ENCODE peak calls at places on chromosomes 3 and 15, in six cellular contexts. R is K562, G is WTC11, J is A549, Z is endothelial cell of umbilical vein, P is HepG2. Y is an unnamed sample.

GRCh38 chr15:52124270-52124878 is 11.8 kb upstream of the BCL2L10 start:
- DNase-seq in R (no peak), G (no peak), J (no peak), Z (peak; percentile 92), P (peak; percentile 58), Y (no peak)

GRCh38 chr15:97084650-97085049 is 754.1 kb downstream of the NR2F2 start:
- DNase-seq in R (no peak), G (no peak), J (no peak), Z (no peak), P (no peak), Y (no peak)

GRCh38 chr3:126663750-126664149 is 8.8 kb upstream of the TXNRD3 start:
- DNase-seq in R (no peak), G (no peak), J (no peak), Z (no peak), P (no peak), Y (no peak)

GRCh38 chr15:53962646-53963561 is 15.3 kb upstream of the UNC13C start:
- DNase-seq in R (no peak), G (peak; percentile 56), J (no peak), Z (peak; percentile 10), P (peak; percentile 23), Y (no peak)

GRCh38 chr3:94936023-94936580 is 873.2 kb downstream of the NSUN3 start:
- DNase-seq in R (no peak), G (no peak), J (no peak), Z (no peak), P (peak; percentile 3), Y (no peak)

GRCh38 chr15:98126326-98127090 is 166.0 kb downstream of the ARRDC4 start:
- DNase-seq in R (no peak), G (no peak), J (no peak), Z (no peak), P (no peak), Y (no peak)

GRCh38 chr3:101077361-101078011 is 84.3 kb upstream of the ABI3BP start:
- DNase-seq in R (no peak), G (no peak), J (peak; percentile 16), Z (peak; percentile 83), P (no peak), Y (no peak)

GRCh38 chr15:85276921-85277320 is 103.5 kb upstream of the AKAP13 start:
- DNase-seq in R (no peak), G (no peak), J (no peak), Z (no peak), P (no peak), Y (no peak)

GRCh38 chr15:94079459-94079858 is 151.9 kb upstream of the MCTP2 start:
- DNase-seq in R (no peak), G (no peak), J (no peak), Z (no peak), P (no peak), Y (no peak)

GRCh38 chr3:4425707-4426106 is 41.4 kb downstream of the SUMF1 start:
- DNase-seq in R (no peak), G (no peak), J (no peak), Z (no peak), P (no peak), Y (no peak)

GRCh38 chr3:105970283-105970682 is 101.5 kb upstream of the CBLB start:
- DNase-seq in R (no peak), G (peak; percentile 11), J (no peak), Z (no peak), P (no peak), Y (no peak)

GRCh38 chr15:88900309-88900981 is 5.1 kb upstream of the HAPLN3 start:
- DNase-seq in R (no peak), G (no peak), J (no peak), Z (no peak), P (no peak), Y (no peak)

GRCh38 chr3:127889461-127889863 is 25.6 kb upstream of the KBTBD12 start:
- DNase-seq in R (no peak), G (no peak), J (no peak), Z (no peak), P (no peak), Y (no peak)

GRCh38 chr3:88324788-88325187 is 175.0 kb downstream of the C3orf38 start:
- DNase-seq in R (no peak), G (no peak), J (no peak), Z (no peak), P (peak; percentile 40), Y (no peak)

GRCh38 chr3:123066896-123067688 is at the start of gene PDIA5:
- DNase-seq in R (peak; percentile 90), G (peak; percentile 94), J (peak; percentile 97), Z (peak; percentile 93), P (peak; percentile 84), Y (peak; percentile 91)

GRCh38 chr15:70615435-70616310 is 147.7 kb downstream of the UACA start:
- DNase-seq in R (no peak), G (no peak), J (no peak), Z (no peak), P (no peak), Y (no peak)

DNA sequence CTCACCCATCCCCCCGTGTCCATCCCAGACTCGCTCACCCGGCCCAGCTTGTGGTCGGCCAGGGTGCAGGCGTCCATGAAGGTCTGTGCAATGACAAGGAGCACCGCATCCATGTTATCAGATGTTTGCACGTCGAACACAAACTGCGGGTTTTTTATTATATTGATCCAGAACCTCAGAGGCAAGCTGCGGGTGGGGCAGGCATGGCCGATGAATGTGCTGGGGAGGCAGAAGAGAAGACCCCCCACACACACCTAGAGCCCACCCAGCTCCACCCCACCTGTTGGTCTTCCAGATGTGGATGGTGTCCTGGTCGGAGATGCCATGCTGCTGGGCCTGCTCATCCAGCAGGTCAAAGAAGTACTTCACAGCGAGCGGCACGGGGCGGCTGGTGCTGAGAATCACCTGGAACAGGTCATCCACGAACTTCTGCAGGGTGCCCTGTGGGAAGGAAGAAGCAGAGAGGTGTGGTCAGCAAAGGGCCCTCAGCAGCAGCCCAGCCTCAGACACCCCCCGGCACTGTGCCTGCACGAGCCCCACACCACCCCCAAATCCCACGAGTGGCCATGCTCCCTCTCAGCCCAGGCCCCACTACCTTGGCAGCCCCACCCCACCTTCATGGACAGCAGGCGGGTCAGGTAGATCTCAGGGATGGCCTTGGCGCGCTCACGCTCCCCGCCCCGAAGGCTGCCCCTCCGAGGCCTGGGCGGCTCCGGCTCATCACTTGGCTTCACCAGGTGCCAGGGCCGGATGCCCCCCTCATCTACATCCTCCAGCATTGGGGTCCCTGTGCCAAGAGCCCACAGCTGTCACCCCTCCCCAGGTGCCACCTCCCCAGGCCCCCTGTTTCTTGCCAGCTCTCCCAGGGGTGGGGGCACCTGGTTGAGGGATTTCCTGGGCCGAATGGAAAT is 20.3 kb downstream of the PLXNB1 start:
- DNase-seq in R (no peak), G (peak; percentile 10), J (no peak), Z (no peak), P (no peak), Y (no peak)
- TF ChIP-seq JUN in R (no peak), G (no peak), J (no peak), Z (no peak), P (no peak), Y (no peak)

DNA sequence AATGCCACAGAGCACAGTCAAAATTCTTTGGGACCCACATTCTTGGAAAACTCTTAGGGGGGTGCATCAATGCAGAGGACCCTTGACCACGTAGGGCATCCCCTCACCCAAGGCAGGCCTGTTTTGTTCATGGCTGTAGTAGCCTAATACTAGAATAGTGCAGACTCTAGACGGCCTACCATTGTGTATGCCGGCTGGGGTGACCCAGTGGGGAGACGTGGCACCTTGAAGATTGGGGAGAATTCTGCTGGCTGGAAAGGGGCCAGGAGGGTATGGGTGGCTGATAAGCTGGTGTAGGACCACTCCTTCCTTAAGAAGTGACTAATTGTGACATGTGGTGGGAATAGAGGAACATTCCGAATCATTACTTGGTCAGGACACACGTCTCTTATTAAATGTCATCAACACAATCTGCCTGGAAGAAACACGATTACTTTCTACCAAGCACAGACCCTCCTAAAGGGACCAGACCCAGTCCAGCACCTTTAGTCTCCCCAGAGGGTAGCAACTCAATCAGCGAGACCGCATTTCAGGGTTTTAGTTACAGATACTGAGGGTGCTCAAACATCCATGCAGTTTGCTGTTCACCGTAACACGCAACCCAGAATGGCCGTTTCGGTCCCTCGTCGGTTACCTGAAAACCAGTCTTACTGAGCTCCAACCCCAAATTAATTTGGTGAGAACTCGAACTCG is 1.8 kb upstream of the KLF13 start:
- DNase-seq in R (no peak), G (no peak), J (no peak), Z (no peak), P (no peak), Y (no peak)
- TF ChIP-seq JUN in R (no peak), G (no peak), J (no peak), Z (no peak), P (no peak), Y (no peak)

DNA sequence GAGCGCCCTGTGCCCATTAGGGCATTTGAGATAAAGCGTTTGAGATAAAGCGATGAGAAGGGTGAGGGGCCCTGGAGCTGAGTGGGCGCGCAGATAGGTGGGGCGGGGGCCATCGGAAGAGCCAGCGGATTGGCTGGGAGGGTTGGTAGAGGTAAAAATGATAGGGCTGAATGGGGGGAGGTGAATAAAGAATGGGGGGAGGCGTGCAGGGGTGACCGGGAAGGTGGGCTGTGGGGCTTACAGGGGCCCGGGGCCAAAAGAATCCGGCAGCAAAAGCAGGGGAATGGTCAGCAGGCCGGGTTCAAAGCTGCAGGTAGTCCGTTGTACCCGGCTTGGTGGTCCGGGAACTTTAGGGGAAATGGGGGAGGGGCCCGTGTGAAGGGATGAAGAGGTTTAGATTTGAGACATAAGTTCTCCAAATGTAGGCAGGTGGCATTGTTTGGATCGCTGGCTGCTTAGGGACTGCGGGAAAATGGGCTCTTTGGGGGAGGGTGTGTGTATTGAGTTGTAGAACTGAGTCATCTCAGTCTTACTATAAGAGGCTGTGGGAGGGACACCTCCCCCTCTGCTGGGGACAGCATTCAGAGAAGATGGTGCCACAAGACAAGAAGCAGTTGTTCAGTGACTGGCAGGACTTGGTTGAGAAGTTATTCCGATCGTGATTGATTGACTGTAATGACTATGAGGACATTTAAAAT is 623 bp downstream of the ARID3B start:
- DNase-seq in R (peak; percentile 73), G (no peak), J (no peak), Z (peak; percentile 68), P (peak; percentile 29), Y (no peak)
- TF ChIP-seq JUN in R (no peak), G (no peak), J (no peak), Z (no peak), P (no peak), Y (no peak)

GRCh38 chr3:143243686-143244085 is 124.1 kb downstream of the CHST2 start:
- DNase-seq in R (no peak), G (no peak), J (no peak), Z (no peak), P (no peak), Y (no peak)

GRCh38 chr3:143244516-143245063 is 125.0 kb downstream of the CHST2 start:
- DNase-seq in R (no peak), G (no peak), J (no peak), Z (no peak), P (no peak), Y (no peak)

GRCh38 chr3:143249014-143249413 is 129.4 kb downstream of the CHST2 start:
- DNase-seq in R (no peak), G (no peak), J (no peak), Z (no peak), P (no peak), Y (no peak)

GRCh38 chr3:143245692-143246091 is 126.1 kb downstream of the CHST2 start:
- DNase-seq in R (peak; percentile 31), G (no peak), J (no peak), Z (no peak), P (no peak), Y (no peak)

DNA sequence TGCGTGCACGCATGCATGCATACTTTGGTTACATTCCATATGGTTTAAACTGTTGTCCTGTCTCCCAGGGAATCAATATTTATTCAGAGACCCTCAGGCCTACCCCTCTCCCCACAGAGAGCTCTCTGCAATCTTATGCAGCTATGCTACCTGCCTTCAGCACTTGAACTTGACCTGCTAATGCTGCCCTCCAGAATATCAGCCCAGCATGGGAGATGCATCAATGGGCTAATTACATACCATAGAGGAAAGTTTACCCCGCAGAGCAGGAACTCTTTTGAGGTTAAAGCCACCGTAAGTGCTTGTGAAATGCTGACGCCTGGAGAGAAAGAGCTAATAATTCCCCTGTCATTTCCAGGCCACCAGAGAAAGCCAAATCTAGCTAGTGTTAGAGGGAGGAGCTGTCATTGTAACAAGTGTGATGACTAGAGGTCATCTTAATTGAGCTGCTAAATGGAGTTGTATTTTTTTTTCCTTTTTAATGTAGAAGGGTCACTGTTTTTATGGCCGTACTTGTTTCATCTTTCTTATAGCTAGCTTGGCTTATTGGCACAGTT is 127.5 kb downstream of the CHST2 start:
- DNase-seq in R (no peak), G (no peak), J (no peak), Z (no peak), P (no peak), Y (no peak)
- TF ChIP-seq JUN in R (no peak), G (no peak), J (no peak), Z (no peak), P (no peak), Y (no peak)